ENCODE peak calls at places on chromosomes 16 and 17, in six cellular contexts. W is mammary epithelial cell; I is ureter; J is K562; Z is AML-193; D is activated naive CD4-positive, alpha-beta T cell treated with anti-CD3 and anti-CD28 coated beads, Interleukin-2, amount 10 ng/mL, durations not matched to agents 7 days and 5 days. B is an unnamed sample.

GRCh38 chr16:80463303-80463702 is 77.5 kb upstream of the DYNLRB2 start:
- DNase-seq in I (no peak), D (no peak), Z (no peak), J (no peak), W (no peak), B (no peak)

GRCh38 chr16:728131-728889 is 1.4 kb downstream of the HAGHL start:
- DNase-seq in I (peak), D (peak), J (peak), W (peak), Z (peak), B (no peak)

GRCh38 chr17:64056269-64057005 is 36.0 kb upstream of the ICAM2 start:
- DNase-seq in D (no peak), W (no peak), Z (no peak), I (no peak), J (no peak), B (no peak)

GRCh38 chr17:29835438-29836351 is 94.3 kb downstream of the SSH2 start:
- DNase-seq in D (no peak), I (no peak), W (no peak), J (no peak), Z (no peak), B (no peak)

GRCh38 chr17:48555616-48556533 is 11.0 kb upstream of the HOXB2 start:
- DNase-seq in J (peak), Z (no peak), W (peak), D (no peak), I (no peak), B (no peak)

GRCh38 chr16:50371936-50372595 is 3.3 kb upstream of the BRD7 start:
- DNase-seq in W (no peak), Z (no peak), D (no peak), I (no peak), J (peak), B (no peak)

GRCh38 chr16:11526921-11527320 is 59.8 kb downstream of the LITAF start:
- DNase-seq in J (no peak), W (no peak), I (no peak), D (no peak), Z (no peak), B (no peak)

GRCh38 chr17:78892520-78892919 is 10.5 kb downstream of the CEP295NL start:
- DNase-seq in W (no peak), J (no peak), D (no peak), I (no peak), Z (no peak), B (no peak)

GRCh38 chr17:185445-186138 is 4.1 kb upstream of the DOC2B start:
- DNase-seq in I (no peak), Z (no peak), D (no peak), W (peak), J (no peak), B (no peak)

GRCh38 chr16:80932725-80933124 is 74.0 kb downstream of the CMC2 start:
- DNase-seq in J (no peak), W (peak), I (peak), D (no peak), Z (no peak), B (peak)

GRCh38 chr17:27321372-27321771 is 27.5 kb downstream of the WSB1 start:
- DNase-seq in I (no peak), Z (no peak), J (no peak), W (no peak), D (no peak), B (no peak)

GRCh38 chr16:74034862-74035261 is 261.8 kb upstream of the PSMD7 start:
- DNase-seq in I (no peak), J (peak), W (peak), Z (no peak), D (no peak), B (peak)

B was measured in fibroblast of the conjunctiva.